ENCODE peak calls at places on chromosome 21, in four cellular contexts. One of them, this sample, is unnamed.

GRCh38 chr21:26148834-26149354 is 21.7 kb downstream of the APP start:
- DNase-seq in CD8-positive, alpha-beta T cell: no peak
- DNase-seq in Karpas-422: no peak
- DNase-seq in right atrium auricular region: no peak
- DNase-seq in this sample: no peak

GRCh38 chr21:33101300-33102005 is 31.5 kb downstream of the OLIG1 start:
- DNase-seq in CD8-positive, alpha-beta T cell: no peak
- DNase-seq in Karpas-422: peak; percentile 77
- DNase-seq in right atrium auricular region: no peak
- DNase-seq in this sample: no peak

GRCh38 chr21:45995686-45996179 is 14.2 kb downstream of the COL6A1 start:
- DNase-seq in CD8-positive, alpha-beta T cell: peak; percentile 2
- DNase-seq in Karpas-422: no peak
- DNase-seq in right atrium auricular region: peak; percentile 61
- DNase-seq in this sample: no peak

GRCh38 chr21:45874716-45875415 is 106.7 kb upstream of the COL6A1 start:
- DNase-seq in CD8-positive, alpha-beta T cell: no peak
- DNase-seq in Karpas-422: no peak
- DNase-seq in right atrium auricular region: no peak
- DNase-seq in this sample: no peak

GRCh38 chr21:17550671-17551308 is 37.9 kb downstream of the CXADR start:
- DNase-seq in CD8-positive, alpha-beta T cell: no peak
- DNase-seq in Karpas-422: no peak
- DNase-seq in right atrium auricular region: no peak
- DNase-seq in this sample: no peak

GRCh38 chr21:31348188-31348587 is 4.1 kb upstream of the TIAM1 start:
- DNase-seq in CD8-positive, alpha-beta T cell: no peak
- DNase-seq in Karpas-422: no peak
- DNase-seq in right atrium auricular region: no peak
- DNase-seq in this sample: no peak

GRCh38 chr21:33027401-33028185 is 1.9 kb downstream of the OLIG2 start:
- DNase-seq in CD8-positive, alpha-beta T cell: no peak
- DNase-seq in Karpas-422: no peak
- DNase-seq in right atrium auricular region: no peak
- DNase-seq in this sample: no peak

GRCh38 chr21:17613242-17613676 is 558 bp upstream of the BTG3 start:
- DNase-seq in CD8-positive, alpha-beta T cell: no peak
- DNase-seq in Karpas-422: no peak
- DNase-seq in right atrium auricular region: peak; percentile 70
- DNase-seq in this sample: no peak

GRCh38 chr21:16116798-16117197 is 387.0 kb downstream of the USP25 start:
- DNase-seq in CD8-positive, alpha-beta T cell: no peak
- DNase-seq in Karpas-422: no peak
- DNase-seq in right atrium auricular region: no peak
- DNase-seq in this sample: no peak

GRCh38 chr21:29238052-29238966 is 60.4 kb upstream of the BACH1 start:
- DNase-seq in CD8-positive, alpha-beta T cell: no peak
- DNase-seq in Karpas-422: no peak
- DNase-seq in right atrium auricular region: no peak
- DNase-seq in this sample: no peak

GRCh38 chr21:17146426-17146825 is 366.4 kb upstream of the CXADR start:
- DNase-seq in CD8-positive, alpha-beta T cell: no peak
- DNase-seq in Karpas-422: no peak
- DNase-seq in right atrium auricular region: no peak
- DNase-seq in this sample: no peak

GRCh38 chr21:26846036-26846931 is 1.1 kb upstream of the ADAMTS1 start:
- DNase-seq in CD8-positive, alpha-beta T cell: no peak
- DNase-seq in Karpas-422: no peak
- DNase-seq in right atrium auricular region: peak; percentile 92
- DNase-seq in this sample: no peak

GRCh38 chr21:42684109-42684916 is 30.9 kb downstream of the PDE9A start:
- DNase-seq in CD8-positive, alpha-beta T cell: peak; percentile 56
- DNase-seq in Karpas-422: no peak
- DNase-seq in right atrium auricular region: no peak
- DNase-seq in this sample: peak; percentile 66

GRCh38 chr21:37758997-37759396 is 157.3 kb downstream of the KCNJ6 start:
- DNase-seq in CD8-positive, alpha-beta T cell: no peak
- DNase-seq in Karpas-422: peak; percentile 69
- DNase-seq in right atrium auricular region: no peak
- DNase-seq in this sample: no peak

GRCh38 chr21:28431022-28431421 is 561.7 kb downstream of the LTN1 start:
- DNase-seq in CD8-positive, alpha-beta T cell: no peak
- DNase-seq in Karpas-422: no peak
- DNase-seq in right atrium auricular region: no peak
- DNase-seq in this sample: no peak

GRCh38 chr21:16078382-16078781 is 348.6 kb downstream of the USP25 start:
- DNase-seq in CD8-positive, alpha-beta T cell: no peak
- DNase-seq in Karpas-422: no peak
- DNase-seq in right atrium auricular region: no peak
- DNase-seq in this sample: no peak

GRCh38 chr21:46122241-46122671 is 24.3 kb downstream of the COL6A2 start:
- DNase-seq in CD8-positive, alpha-beta T cell: no peak
- DNase-seq in Karpas-422: no peak
- DNase-seq in right atrium auricular region: no peak
- DNase-seq in this sample: no peak

GRCh38 chr21:25220954-25221353 is 386.3 kb downstream of the MRPL39 start:
- DNase-seq in CD8-positive, alpha-beta T cell: no peak
- DNase-seq in Karpas-422: no peak
- DNase-seq in right atrium auricular region: no peak
- DNase-seq in this sample: no peak

GRCh38 chr21:32193066-32193465 is 85.8 kb downstream of the MIS18A start:
- DNase-seq in CD8-positive, alpha-beta T cell: no peak
- DNase-seq in Karpas-422: no peak
- DNase-seq in right atrium auricular region: no peak
- DNase-seq in this sample: no peak

GRCh38 chr21:23398726-23399125 is 2208.6 kb downstream of the MRPL39 start:
- DNase-seq in CD8-positive, alpha-beta T cell: no peak
- DNase-seq in Karpas-422: no peak
- DNase-seq in right atrium auricular region: no peak
- DNase-seq in this sample: no peak

GRCh38 chr21:28742527-28742926 is 250.2 kb downstream of the LTN1 start:
- DNase-seq in CD8-positive, alpha-beta T cell: no peak
- DNase-seq in Karpas-422: no peak
- DNase-seq in right atrium auricular region: no peak
- DNase-seq in this sample: no peak

GRCh38 chr21:31874817-31875216 is 2.0 kb downstream of the HUNK start:
- DNase-seq in CD8-positive, alpha-beta T cell: no peak
- DNase-seq in Karpas-422: peak; percentile 12
- DNase-seq in right atrium auricular region: no peak
- DNase-seq in this sample: no peak

GRCh38 chr21:27535188-27535587 is 568.3 kb upstream of the ADAMTS5 start:
- DNase-seq in CD8-positive, alpha-beta T cell: no peak
- DNase-seq in Karpas-422: no peak
- DNase-seq in right atrium auricular region: no peak
- DNase-seq in this sample: no peak

GRCh38 chr21:24729568-24729967 is 877.7 kb downstream of the MRPL39 start:
- DNase-seq in CD8-positive, alpha-beta T cell: no peak
- DNase-seq in Karpas-422: no peak
- DNase-seq in right atrium auricular region: no peak
- DNase-seq in this sample: no peak

GRCh38 chr21:36910581-36911307 is 55.7 kb downstream of the HLCS start:
- DNase-seq in CD8-positive, alpha-beta T cell: no peak
- DNase-seq in Karpas-422: no peak
- DNase-seq in right atrium auricular region: peak; percentile 54
- DNase-seq in this sample: no peak

GRCh38 chr21:17799414-17800164 is 19.6 kb downstream of the C21orf91 start:
- DNase-seq in CD8-positive, alpha-beta T cell: no peak
- DNase-seq in Karpas-422: no peak
- DNase-seq in right atrium auricular region: no peak
- DNase-seq in this sample: no peak

GRCh38 chr21:32803651-32804050 is 32.1 kb upstream of the PAXBP1 start:
- DNase-seq in CD8-positive, alpha-beta T cell: no peak
- DNase-seq in Karpas-422: no peak
- DNase-seq in right atrium auricular region: no peak
- DNase-seq in this sample: no peak

GRCh38 chr21:16573581-16573980 is 843.8 kb downstream of the USP25 start:
- DNase-seq in CD8-positive, alpha-beta T cell: no peak
- DNase-seq in Karpas-422: no peak
- DNase-seq in right atrium auricular region: no peak
- DNase-seq in this sample: no peak

GRCh38 chr21:14542638-14543037 is 3.5 kb downstream of the SAMSN1 start:
- DNase-seq in CD8-positive, alpha-beta T cell: no peak
- DNase-seq in Karpas-422: no peak
- DNase-seq in right atrium auricular region: no peak
- DNase-seq in this sample: no peak

GRCh38 chr21:14545906-14546480 is at the start of gene SAMSN1:
- DNase-seq in CD8-positive, alpha-beta T cell: peak; percentile 63
- DNase-seq in Karpas-422: no peak
- DNase-seq in right atrium auricular region: no peak
- DNase-seq in this sample: peak; percentile 82

GRCh38 chr21:14541840-14542495 is 4.1 kb downstream of the SAMSN1 start:
- DNase-seq in CD8-positive, alpha-beta T cell: no peak
- DNase-seq in Karpas-422: no peak
- DNase-seq in right atrium auricular region: no peak
- DNase-seq in this sample: no peak

GRCh38 chr21:14547834-14548513 is 1.9 kb upstream of the SAMSN1 start:
- DNase-seq in CD8-positive, alpha-beta T cell: no peak
- DNase-seq in Karpas-422: no peak
- DNase-seq in right atrium auricular region: no peak
- DNase-seq in this sample: no peak

GRCh38 chr21:14543983-14544382 is 2.1 kb downstream of the SAMSN1 start:
- DNase-seq in CD8-positive, alpha-beta T cell: no peak
- DNase-seq in Karpas-422: no peak
- DNase-seq in right atrium auricular region: no peak
- DNase-seq in this sample: no peak
- H3K4me1 ChIP-seq in CD8-positive, alpha-beta T cell: peaks cover 26% of the 10 kb centered on the region
- H3K4me1 ChIP-seq in Karpas-422: no peaks in the 10 kb centered on the region
- H3K4me1 ChIP-seq in right atrium auricular region: no peaks in the 10 kb centered on the region
- H3K4me1 ChIP-seq in this sample: peaks cover 29% of the 10 kb centered on the region

GRCh38 chr21:34669149-34669879 is 520 bp downstream of the CLIC6 start:
- DNase-seq in CD8-positive, alpha-beta T cell: peak; percentile 15
- DNase-seq in Karpas-422: no peak
- DNase-seq in right atrium auricular region: no peak
- DNase-seq in this sample: no peak

GRCh38 chr21:34671891-34672290 is 3.1 kb downstream of the CLIC6 start:
- DNase-seq in CD8-positive, alpha-beta T cell: no peak
- DNase-seq in Karpas-422: no peak
- DNase-seq in right atrium auricular region: no peak
- DNase-seq in this sample: no peak

GRCh38 chr21:34670962-34671348 is 2.2 kb downstream of the CLIC6 start:
- DNase-seq in CD8-positive, alpha-beta T cell: no peak
- DNase-seq in Karpas-422: no peak
- DNase-seq in right atrium auricular region: no peak
- DNase-seq in this sample: no peak

GRCh38 chr21:34668803-34669148 is at the start of gene CLIC6:
- DNase-seq in CD8-positive, alpha-beta T cell: no peak
- DNase-seq in Karpas-422: no peak
- DNase-seq in right atrium auricular region: no peak
- DNase-seq in this sample: no peak

GRCh38 chr21:34670220-34670961 is 1.6 kb downstream of the CLIC6 start:
- DNase-seq in CD8-positive, alpha-beta T cell: no peak
- DNase-seq in Karpas-422: no peak
- DNase-seq in right atrium auricular region: no peak
- DNase-seq in this sample: no peak
- H3K27me3 ChIP-seq in CD8-positive, alpha-beta T cell: peaks cover 11% of the 10 kb centered on the region
- H3K27me3 ChIP-seq in Karpas-422: no peaks in the 10 kb centered on the region
- H3K27me3 ChIP-seq in right atrium auricular region: no peaks in the 10 kb centered on the region
- H3K27me3 ChIP-seq in this sample: peaks cover 3% of the 10 kb centered on the region

DNA sequence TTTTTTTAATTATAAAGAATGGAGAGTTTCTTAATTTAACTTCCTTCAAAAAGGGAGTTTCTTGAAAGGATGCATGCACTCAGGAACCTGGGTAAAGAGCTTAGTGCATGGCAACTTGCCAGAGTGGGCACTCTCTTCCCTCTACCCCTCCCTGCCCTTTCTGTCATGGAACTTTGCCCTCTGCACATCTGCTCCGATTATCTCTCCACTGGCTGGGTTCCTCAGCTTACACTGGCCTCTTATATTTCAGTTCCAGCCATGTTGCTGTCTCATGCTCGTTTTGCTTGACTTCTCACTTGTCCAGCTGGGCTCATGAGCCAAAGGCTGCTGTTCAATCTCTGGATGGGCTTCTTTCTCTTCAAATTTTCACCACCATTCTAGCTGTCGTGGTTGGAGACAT is 87.0 kb downstream of the NCAM2 start:
- DNase-seq in CD8-positive, alpha-beta T cell: no peak
- DNase-seq in Karpas-422: no peak
- DNase-seq in right atrium auricular region: no peak
- DNase-seq in this sample: no peak
- H3K4me3 ChIP-seq in CD8-positive, alpha-beta T cell: no peak overlapping the region
- H3K4me3 ChIP-seq in Karpas-422: no peak overlapping the region
- H3K4me3 ChIP-seq in right atrium auricular region: no peak overlapping the region
- H3K4me3 ChIP-seq in this sample: no peak overlapping the region

DNA sequence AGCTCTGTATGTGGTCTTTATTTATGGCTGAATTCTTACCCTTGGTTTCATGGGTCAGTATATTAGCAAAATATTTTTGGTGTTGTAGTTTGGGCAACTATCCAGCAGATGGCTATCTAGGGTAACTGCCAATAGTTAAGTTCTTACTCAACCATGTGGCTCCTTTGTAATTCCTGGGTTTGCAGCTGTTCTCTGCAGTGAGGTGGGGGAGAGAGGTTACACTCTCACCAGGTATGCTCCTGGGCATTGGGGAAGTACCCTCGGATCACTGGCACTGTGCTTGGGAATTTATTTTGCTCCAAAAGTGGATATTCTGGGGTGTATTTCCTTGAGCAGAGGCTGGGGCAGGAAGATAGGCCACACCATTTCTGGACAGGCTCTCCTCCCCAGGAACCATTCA is 436.7 kb upstream of the TMPRSS15 start:
- DNase-seq in CD8-positive, alpha-beta T cell: no peak
- DNase-seq in Karpas-422: peak; percentile 67
- DNase-seq in right atrium auricular region: no peak
- DNase-seq in this sample: no peak
- H3K4me1 ChIP-seq in CD8-positive, alpha-beta T cell: no peaks in the 10 kb centered on the region
- H3K4me1 ChIP-seq in Karpas-422: no peaks in the 10 kb centered on the region
- H3K4me1 ChIP-seq in right atrium auricular region: no peaks in the 10 kb centered on the region
- H3K4me1 ChIP-seq in this sample: no peaks in the 10 kb centered on the region

DNA sequence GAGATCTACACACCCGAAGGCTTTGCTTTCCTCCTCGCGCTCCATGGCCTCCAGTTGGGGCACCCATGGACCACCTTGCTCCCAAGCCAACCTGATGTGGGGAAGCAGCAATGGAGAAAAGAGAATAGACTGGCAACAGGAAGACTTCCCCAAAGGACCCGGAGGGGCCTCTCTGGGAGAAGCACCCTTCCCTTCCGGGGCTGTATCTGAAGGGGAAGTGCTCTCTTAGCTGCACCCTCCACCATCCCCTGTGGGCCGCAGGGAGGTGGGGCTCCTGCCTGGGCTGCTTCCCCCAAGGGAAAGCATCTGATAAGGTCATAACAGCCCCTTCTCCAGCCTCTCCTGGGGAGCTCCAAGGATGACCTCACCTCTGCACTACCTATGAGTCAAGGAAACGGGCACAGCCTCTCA is 100.2 kb downstream of the RIPK4 start:
- DNase-seq in CD8-positive, alpha-beta T cell: no peak
- DNase-seq in Karpas-422: no peak
- DNase-seq in right atrium auricular region: no peak
- DNase-seq in this sample: no peak
- H3K27me3 ChIP-seq in CD8-positive, alpha-beta T cell: no peaks in the 10 kb centered on the region
- H3K27me3 ChIP-seq in Karpas-422: no peaks in the 10 kb centered on the region
- H3K27me3 ChIP-seq in right atrium auricular region: no peaks in the 10 kb centered on the region
- H3K27me3 ChIP-seq in this sample: no peaks in the 10 kb centered on the region

DNA sequence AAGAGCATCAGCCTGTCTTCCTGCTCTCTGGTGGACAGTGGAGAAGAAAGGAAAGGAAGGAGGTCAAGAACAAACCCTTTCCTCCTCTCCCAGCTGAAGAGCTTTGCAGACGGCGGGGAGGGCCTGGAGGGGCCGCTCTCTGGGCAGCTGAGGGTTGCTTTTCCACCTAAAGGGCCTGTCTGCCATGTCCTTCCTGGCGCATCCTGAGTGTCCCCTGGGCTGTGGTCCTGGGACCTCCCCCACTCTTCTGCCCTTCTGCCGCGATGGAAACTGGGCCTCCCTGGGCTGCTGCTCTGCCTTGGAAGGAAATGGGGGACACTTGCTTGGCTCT is 107.0 kb downstream of the ETS2 start:
- DNase-seq in CD8-positive, alpha-beta T cell: no peak
- DNase-seq in Karpas-422: no peak
- DNase-seq in right atrium auricular region: no peak
- DNase-seq in this sample: no peak
- H3K4me3 ChIP-seq in CD8-positive, alpha-beta T cell: no peak overlapping the region
- H3K4me3 ChIP-seq in Karpas-422: no peak overlapping the region
- H3K4me3 ChIP-seq in right atrium auricular region: peak overlapping the region; percentile 21
- H3K4me3 ChIP-seq in this sample: no peak overlapping the region